ENCODE peak calls at places on chromosomes 13 and 19, in four cellular contexts. F is testis, W is fibroblast of lung, N is SK-N-SH. R is an unnamed sample.

GRCh38 chr19:44912854-44913253 is 1.6 kb upstream of the APOC1 start:
- DNase-seq in F (peak; percentile 82), W (no peak), N (no peak), R (no peak)

GRCh38 chr13:97435794-97436193 is 1.8 kb downstream of the RAP2A start:
- DNase-seq in W (peak; percentile 38), F (no peak), N (no peak), R (no peak)

GRCh38 chr13:101955764-101956163 is 446.1 kb downstream of the FGF14 start:
- DNase-seq in N (no peak), W (no peak), F (no peak), R (no peak)

GRCh38 chr19:39846678-39847486 is 703 bp upstream of the FBL start:
- DNase-seq in W (no peak), F (no peak), N (no peak), R (no peak)

GRCh38 chr13:113967206-113967720 is 6.6 kb downstream of the C13orf46 start:
- DNase-seq in F (no peak), W (no peak), N (no peak), R (no peak)

GRCh38 chr13:27920677-27921420 is 1.0 kb downstream of the PDX1 start:
- DNase-seq in W (no peak), F (peak; percentile 18), N (peak; percentile 39), R (no peak)

GRCh38 chr19:55485439-55486011 is 537 bp downstream of the NAT14 start:
- DNase-seq in W (no peak), N (no peak), F (no peak), R (no peak)

GRCh38 chr19:18865973-18866799 is 29.8 kb downstream of the CERS1 start:
- DNase-seq in W (peak; percentile 39), N (peak; percentile 98), F (peak; percentile 80), R (no peak)

GRCh38 chr13:106550570-106551135 is 15.2 kb upstream of the EFNB2 start:
- DNase-seq in W (no peak), N (no peak), F (no peak), R (no peak)

GRCh38 chr13:28548872-28549271 is 53.9 kb upstream of the FLT1 start:
- DNase-seq in N (no peak), W (no peak), F (no peak), R (no peak)

GRCh38 chr19:11204943-11205349 is 7.6 kb upstream of the KANK2 start:
- DNase-seq in W (no peak), N (peak; percentile 60), F (no peak), R (no peak)

GRCh38 chr19:14118165-14119051 is 846 bp upstream of the PRKACA start:
- DNase-seq in F (peak; percentile 77), N (peak; percentile 42), W (peak; percentile 64), R (no peak)

GRCh38 chr19:52086481-52086880 is 9.1 kb downstream of the ZNF841 start:
- DNase-seq in W (peak; percentile 23), F (no peak), N (no peak), R (no peak)

GRCh38 chr13:41995946-41996345 is 35.0 kb upstream of the VWA8 start:
- DNase-seq in N (no peak), W (peak; percentile 90), F (no peak), R (no peak)

GRCh38 chr13:109394311-109394988 is 391.9 kb downstream of the IRS2 start:
- DNase-seq in F (no peak), W (peak; percentile 2), N (no peak), R (no peak)

GRCh38 chr13:112102243-112102642 is 35.3 kb downstream of the SOX1 start:
- DNase-seq in N (no peak), F (no peak), W (no peak), R (no peak)

GRCh38 chr13:39311619-39312018 is 273.4 kb downstream of the NHLRC3 start:
- DNase-seq in W (peak; percentile 42), F (no peak), N (no peak), R (no peak)

GRCh38 chr13:50030315-50030714 is 15.1 kb downstream of the KCNRG start:
- DNase-seq in F (no peak), W (no peak), N (no peak), R (no peak)

GRCh38 chr19:4449022-4449825 is 8.4 kb downstream of the UBXN6 start:
- DNase-seq in F (peak; percentile 67), N (peak; percentile 41), W (no peak), R (no peak)

GRCh38 chr19:5627395-5627904 is 4.6 kb downstream of the SAFB start:
- DNase-seq in F (peak; percentile 54), W (peak; percentile 45), N (no peak), R (no peak)

GRCh38 chr19:31938675-31939074 is 406.7 kb upstream of the ZNF507 start:
- DNase-seq in W (peak; percentile 16), N (no peak), F (no peak), R (no peak)

GRCh38 chr13:38265135-38265497 is 84.5 kb upstream of the UFM1 start:
- DNase-seq in N (no peak), W (no peak), F (no peak), R (no peak)

GRCh38 chr13:113005076-113005865 is 36.3 kb downstream of the MCF2L start:
- DNase-seq in W (no peak), F (no peak), N (no peak), R (no peak)

GRCh38 chr19:4744451-4745170 is 21.0 kb upstream of the DPP9 start:
- DNase-seq in W (peak; percentile 94), F (peak; percentile 91), N (no peak), R (no peak)

GRCh38 chr19:36009220-36009619 is 607 bp upstream of the SYNE4 start:
- DNase-seq in W (peak; percentile 67), F (peak; percentile 77), N (peak; percentile 90), R (no peak)

GRCh38 chr19:21098291-21098690 is 16.3 kb downstream of the ZNF714 start:
- DNase-seq in N (no peak), W (no peak), F (no peak), R (no peak)

GRCh38 chr13:38636756-38637155 is 50.1 kb upstream of the FREM2 start:
- DNase-seq in W (no peak), N (no peak), F (no peak), R (no peak)

GRCh38 chr19:48501961-48502719 is 9.5 kb downstream of the LMTK3 start:
- DNase-seq in N (peak; percentile 85), F (peak; percentile 44), W (no peak), R (peak; percentile 96)

GRCh38 chr19:48746738-48747575 is at the start of gene IZUMO1:
- DNase-seq in F (peak; percentile 94), N (peak; percentile 89), W (peak; percentile 87), R (no peak)

GRCh38 chr19:2325261-2326046 is 2.9 kb downstream of the LSM7 start:
- DNase-seq in N (no peak), W (no peak), F (no peak), R (no peak)

GRCh38 chr19:34480491-34480890 is 1.1 kb upstream of the WTIP start:
- DNase-seq in N (no peak), W (no peak), F (no peak), R (no peak)

GRCh38 chr19:10270616-10271394 is at the start of gene ICAM1:
- DNase-seq in F (peak; percentile 78), N (peak; percentile 52), W (peak; percentile 62), R (no peak)

GRCh38 chr13:36029171-36029570 is 102.0 kb downstream of the DCLK1 start:
- DNase-seq in N (no peak), F (no peak), W (peak; percentile 74), R (no peak)

GRCh38 chr13:112931028-112931934 is 37.7 kb upstream of the MCF2L start:
- DNase-seq in W (peak; percentile 45), F (no peak), N (peak; percentile 71), R (peak; percentile 52)

GRCh38 chr13:97266328-97266727 is 44.2 kb downstream of the MBNL2 start:
- DNase-seq in N (no peak), F (no peak), W (peak; percentile 61), R (no peak)

GRCh38 chr13:80038371-80038770 is 302.6 kb downstream of the SPRY2 start:
- DNase-seq in F (no peak), W (no peak), N (no peak), R (no peak)

GRCh38 chr13:91123456-91124127 is 223.9 kb upstream of the MIR17HG start:
- DNase-seq in F (no peak), W (no peak), N (no peak), R (peak; percentile 18)

GRCh38 chr19:13026478-13026999 is 31.3 kb downstream of the NFIX start:
- DNase-seq in N (no peak), W (peak; percentile 74), F (no peak), R (no peak)
- H3K4me1 ChIP-seq in N (peaks cover 21% of the 10 kb centered on the region), W (peaks cover 18% of the 10 kb centered on the region), F (peaks cover 22% of the 10 kb centered on the region), R (peaks cover 7% of the 10 kb centered on the region)

GRCh38 chr19:1258161-1258492 is 9.7 kb downstream of the MIDN start:
- DNase-seq in N (no peak), W (no peak), F (no peak), R (no peak)
- H3K4me3 ChIP-seq in N (no peak overlapping the region), W (no peak overlapping the region), F (no peak overlapping the region), R (no peak overlapping the region)

GRCh38 chr19:17025361-17025760 is 1.2 kb downstream of the CPAMD8 start:
- DNase-seq in N (no peak), W (no peak), F (no peak), R (no peak)
- H3K4me1 ChIP-seq in N (no peaks in the 10 kb centered on the region), W (no peaks in the 10 kb centered on the region), F (no peaks in the 10 kb centered on the region), R (no peaks in the 10 kb centered on the region)

GRCh38 chr13:99045396-99045795 is 67.5 kb upstream of the DOCK9 start:
- DNase-seq in N (no peak), F (no peak), W (peak; percentile 67), R (no peak)
- H3K4me3 ChIP-seq in N (no peak overlapping the region), F (no peak overlapping the region), W (no peak overlapping the region), R (no peak overlapping the region)

GRCh38 chr19:12790628-12791344 is 500 bp upstream of the JUNB start:
- DNase-seq in F (no peak), W (no peak), N (no peak), R (no peak)
- H3K4me1 ChIP-seq in F (peaks cover 45% of the 10 kb centered on the region), W (peaks cover 24% of the 10 kb centered on the region), N (peaks cover 34% of the 10 kb centered on the region), R (peaks cover 10% of the 10 kb centered on the region)

GRCh38 chr19:50204081-50204428 is 633 bp downstream of the MYH14 start:
- DNase-seq in W (no peak), N (no peak), F (no peak), R (no peak)

GRCh38 chr19:50205681-50206138 is 2.3 kb downstream of the MYH14 start:
- DNase-seq in F (no peak), N (no peak), W (no peak), R (no peak)

GRCh38 chr19:50206191-50206590 is 2.8 kb downstream of the MYH14 start:
- DNase-seq in N (no peak), W (no peak), F (no peak), R (no peak)

GRCh38 chr19:50203281-50204080 is at the start of gene MYH14:
- DNase-seq in F (peak; percentile 90), N (peak; percentile 82), W (peak; percentile 3), R (peak; percentile 31)

DNA sequence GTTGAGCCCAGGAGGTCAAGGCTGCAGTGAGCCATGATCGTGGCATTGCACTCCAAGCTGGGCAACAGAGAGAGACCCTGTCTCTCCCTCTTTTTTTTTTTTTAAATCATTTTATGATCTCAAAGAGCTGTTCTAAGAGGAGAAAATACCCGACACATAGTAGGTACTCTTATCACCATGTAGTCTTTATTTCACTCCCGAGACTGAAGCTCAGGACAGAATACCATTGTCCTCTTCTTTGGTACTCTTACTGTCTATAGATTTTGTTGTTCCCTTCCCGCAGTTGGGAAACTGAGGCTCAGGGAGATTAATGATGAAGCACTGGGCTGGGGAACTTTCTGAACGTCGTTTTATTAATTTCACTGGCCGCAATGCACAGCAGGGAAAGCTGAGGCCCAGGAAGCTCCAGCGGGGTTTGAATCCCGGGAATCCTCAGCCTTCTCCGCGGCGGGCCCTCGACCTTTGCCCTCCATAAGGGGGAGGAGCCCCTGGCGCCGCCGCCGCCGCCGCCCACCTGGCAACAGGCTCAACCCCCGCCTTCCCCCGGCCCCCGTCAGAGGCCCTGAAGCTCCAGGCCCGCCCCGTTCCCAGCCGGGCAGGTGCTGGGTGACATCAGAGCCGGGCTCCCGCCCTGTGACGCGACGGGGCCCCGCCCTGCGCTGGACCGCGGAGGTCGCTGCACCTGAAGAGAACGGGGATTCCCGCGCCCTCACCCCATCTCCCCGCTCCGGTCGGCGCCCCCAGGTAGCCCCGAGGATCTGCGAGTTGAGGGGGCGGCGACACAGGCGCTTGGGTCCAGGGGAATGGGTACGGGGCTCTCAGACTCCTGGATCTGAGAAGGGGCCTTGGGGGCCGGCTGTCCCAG is 1.6 kb downstream of the MYH14 start:
- DNase-seq in F (peak; percentile 41), N (peak; percentile 33), W (no peak), R (no peak)
- H3K4me3 ChIP-seq in F (no peak overlapping the region), N (no peak overlapping the region), W (no peak overlapping the region), R (peak overlapping the region; percentile 56)

R was measured in iPS DF 6.9.